ENCODE peak calls at places on chromosome 22, in five cellular contexts. K is NCI-H345; I is T-helper 17 cell; M is GM10248; S is stimulated activated CD4-positive, alpha-beta T cell treated with anti-CD3 and anti-CD28 coated beads, Interleukin-2, amount 100 ng/mL, for 24 hours. Z is an unnamed sample.

GRCh38 chr22:45181240-45181639 is 17.5 kb downstream of the NUP50 start:
- DNase-seq in I (no peak), M (no peak), S (no peak), K (no peak), Z (no peak)

GRCh38 chr22:46053563-46054090 is 76.7 kb upstream of the WNT7B start:
- DNase-seq in K (peak; percentile 74), I (peak; percentile 53), M (no peak), S (peak; percentile 64), Z (peak; percentile 62)

GRCh38 chr22:40376149-40376548 is 5.8 kb downstream of the SGSM3 start:
- DNase-seq in K (no peak), I (no peak), S (no peak), M (no peak), Z (no peak)

GRCh38 chr22:25120093-25120561 is 79.5 kb upstream of the CRYBB3 start:
- DNase-seq in K (peak; percentile 28), I (no peak), M (no peak), S (no peak), Z (no peak)

GRCh38 chr22:39426380-39427043 is 26.9 kb downstream of the TAB1 start:
- DNase-seq in S (no peak), I (no peak), K (no peak), M (no peak), Z (no peak)

GRCh38 chr22:21074092-21074715 is 28.5 kb downstream of the LRRC74B start:
- DNase-seq in M (no peak), I (no peak), S (no peak), K (no peak), Z (no peak)

GRCh38 chr22:49650336-49651241 is 177.1 kb downstream of the BRD1 start:
- DNase-seq in S (no peak), I (no peak), K (no peak), M (no peak), Z (no peak)

GRCh38 chr22:35894937-35895708 is 133.5 kb downstream of the RBFOX2 start:
- DNase-seq in I (no peak), M (no peak), S (no peak), K (peak; percentile 21), Z (no peak)

GRCh38 chr22:31436132-31436531 is 36.7 kb downstream of the DRG1 start:
- DNase-seq in K (no peak), S (no peak), I (no peak), M (no peak), Z (no peak)

GRCh38 chr22:45977551-45978274 is 751 bp upstream of the WNT7B start:
- DNase-seq in I (no peak), S (no peak), M (no peak), K (peak; percentile 65), Z (no peak)

GRCh38 chr22:29004647-29005371 is 56.8 kb downstream of the C22orf31 start:
- DNase-seq in I (no peak), S (no peak), K (no peak), M (no peak), Z (no peak)

GRCh38 chr22:18056161-18056666 is 21.6 kb upstream of the PEX26 start:
- DNase-seq in S (no peak), I (no peak), K (peak; percentile 25), M (peak; percentile 46), Z (no peak)

GRCh38 chr22:26658671-26659478 is 1.5 kb downstream of the MIAT start:
- DNase-seq in M (peak; percentile 77), K (peak; percentile 85), S (peak; percentile 83), I (peak; percentile 28), Z (peak; percentile 78)

GRCh38 chr22:44380716-44381500 is 68.2 kb upstream of the SHISAL1 start:
- DNase-seq in S (no peak), K (peak; percentile 40), I (no peak), M (no peak), Z (no peak)

GRCh38 chr22:47370448-47371262 is 608.2 kb downstream of the TBC1D22A start:
- DNase-seq in S (no peak), K (no peak), I (no peak), M (no peak), Z (no peak)

GRCh38 chr22:28829358-28830181 is 29.2 kb upstream of the XBP1 start:
- DNase-seq in M (peak; percentile 83), S (peak; percentile 74), K (peak; percentile 49), I (peak; percentile 50), Z (peak; percentile 63)

GRCh38 chr22:19448739-19449421 is 1.4 kb upstream of the C22orf39 start:
- DNase-seq in K (no peak), M (peak; percentile 53), S (peak; percentile 42), I (no peak), Z (peak; percentile 26)